ENCODE peak calls at places on chromosomes 12 and 14, in four cellular contexts. One of them, this sample, is unnamed.

GRCh38 chr14:103103461-103104388 is 9.2 kb downstream of the EXOC3L4 start:
- DNase-seq in WTC11: peak
- DNase-seq in A549: peak
- DNase-seq in K562: no peak
- DNase-seq in this sample: peak

GRCh38 chr14:41615011-41615595 is 8.4 kb downstream of the LRFN5 start:
- DNase-seq in WTC11: no peak
- DNase-seq in A549: no peak
- DNase-seq in K562: no peak
- DNase-seq in this sample: no peak

GRCh38 chr12:122688291-122688690 is 14.9 kb downstream of the HCAR2 start:
- DNase-seq in WTC11: no peak
- DNase-seq in A549: no peak
- DNase-seq in K562: no peak
- DNase-seq in this sample: no peak

GRCh38 chr12:54689034-54689372 is 40.8 kb upstream of the DCD start:
- DNase-seq in WTC11: no peak
- DNase-seq in A549: no peak
- DNase-seq in K562: no peak
- DNase-seq in this sample: no peak

GRCh38 chr14:65502676-65503124 is 90.2 kb downstream of the FUT8 start:
- DNase-seq in WTC11: no peak
- DNase-seq in A549: no peak
- DNase-seq in K562: no peak
- DNase-seq in this sample: no peak

GRCh38 chr12:41661141-41661540 is 473.0 kb downstream of the PDZRN4 start:
- DNase-seq in WTC11: no peak
- DNase-seq in A549: no peak
- DNase-seq in K562: no peak
- DNase-seq in this sample: no peak

GRCh38 chr14:24432259-24433131 is 2.7 kb downstream of the KHNYN start:
- DNase-seq in WTC11: no peak
- DNase-seq in A549: no peak
- DNase-seq in K562: no peak
- DNase-seq in this sample: no peak

GRCh38 chr12:67517181-67517887 is 131.2 kb upstream of the DYRK2 start:
- DNase-seq in WTC11: no peak
- DNase-seq in A549: peak
- DNase-seq in K562: peak
- DNase-seq in this sample: no peak

GRCh38 chr12:12510141-12510540 is 52.5 kb downstream of the DUSP16 start:
- DNase-seq in WTC11: no peak
- DNase-seq in A549: no peak
- DNase-seq in K562: no peak
- DNase-seq in this sample: no peak

GRCh38 chr12:52876371-52876770 is 27.6 kb upstream of the KRT78 start:
- DNase-seq in WTC11: no peak
- DNase-seq in A549: peak
- DNase-seq in K562: no peak
- DNase-seq in this sample: no peak

GRCh38 chr12:754238-754816 is 1.9 kb downstream of the WNK1 start:
- DNase-seq in WTC11: no peak
- DNase-seq in A549: peak
- DNase-seq in K562: peak
- DNase-seq in this sample: no peak

GRCh38 chr12:111430418-111431353 is 25.0 kb downstream of the SH2B3 start:
- DNase-seq in WTC11: no peak
- DNase-seq in A549: no peak
- DNase-seq in K562: no peak
- DNase-seq in this sample: no peak

GRCh38 chr12:219891-220352 is 6.0 kb upstream of the SLC6A12 start:
- DNase-seq in WTC11: peak
- DNase-seq in A549: peak
- DNase-seq in K562: peak
- DNase-seq in this sample: peak

GRCh38 chr12:128486951-128487350 is 220.0 kb downstream of the TMEM132C start:
- DNase-seq in WTC11: no peak
- DNase-seq in A549: no peak
- DNase-seq in K562: no peak
- DNase-seq in this sample: no peak

GRCh38 chr14:66435683-66436082 is 50.5 kb upstream of the CCDC196 start:
- DNase-seq in WTC11: no peak
- DNase-seq in A549: no peak
- DNase-seq in K562: no peak
- DNase-seq in this sample: no peak

GRCh38 chr14:73180385-73180805 is 44.1 kb downstream of the PSEN1 start:
- DNase-seq in WTC11: no peak
- DNase-seq in A549: peak
- DNase-seq in K562: no peak
- DNase-seq in this sample: peak

GRCh38 chr12:30515351-30515750 is 180.3 kb downstream of the IPO8 start:
- DNase-seq in WTC11: no peak
- DNase-seq in A549: peak
- DNase-seq in K562: no peak
- DNase-seq in this sample: peak

GRCh38 chr14:52314521-52315354 is 626 bp downstream of the PTGER2 start:
- DNase-seq in WTC11: peak
- DNase-seq in A549: no peak
- DNase-seq in K562: no peak
- DNase-seq in this sample: no peak

GRCh38 chr14:41607119-41607785 is 576 bp downstream of the LRFN5 start:
- DNase-seq in WTC11: peak
- DNase-seq in A549: no peak
- DNase-seq in K562: no peak
- DNase-seq in this sample: no peak

GRCh38 chr12:2944401-2945047 is 14.7 kb upstream of the TEAD4 start:
- DNase-seq in WTC11: peak
- DNase-seq in A549: peak
- DNase-seq in K562: peak
- DNase-seq in this sample: peak

GRCh38 chr14:50023671-50024490 is 92.5 kb downstream of the VCPKMT start:
- DNase-seq in WTC11: no peak
- DNase-seq in A549: peak
- DNase-seq in K562: no peak
- DNase-seq in this sample: no peak

GRCh38 chr12:10362828-10363664 is 26.8 kb downstream of the KLRK1 start:
- DNase-seq in WTC11: no peak
- DNase-seq in A549: no peak
- DNase-seq in K562: peak
- DNase-seq in this sample: no peak

DNA sequence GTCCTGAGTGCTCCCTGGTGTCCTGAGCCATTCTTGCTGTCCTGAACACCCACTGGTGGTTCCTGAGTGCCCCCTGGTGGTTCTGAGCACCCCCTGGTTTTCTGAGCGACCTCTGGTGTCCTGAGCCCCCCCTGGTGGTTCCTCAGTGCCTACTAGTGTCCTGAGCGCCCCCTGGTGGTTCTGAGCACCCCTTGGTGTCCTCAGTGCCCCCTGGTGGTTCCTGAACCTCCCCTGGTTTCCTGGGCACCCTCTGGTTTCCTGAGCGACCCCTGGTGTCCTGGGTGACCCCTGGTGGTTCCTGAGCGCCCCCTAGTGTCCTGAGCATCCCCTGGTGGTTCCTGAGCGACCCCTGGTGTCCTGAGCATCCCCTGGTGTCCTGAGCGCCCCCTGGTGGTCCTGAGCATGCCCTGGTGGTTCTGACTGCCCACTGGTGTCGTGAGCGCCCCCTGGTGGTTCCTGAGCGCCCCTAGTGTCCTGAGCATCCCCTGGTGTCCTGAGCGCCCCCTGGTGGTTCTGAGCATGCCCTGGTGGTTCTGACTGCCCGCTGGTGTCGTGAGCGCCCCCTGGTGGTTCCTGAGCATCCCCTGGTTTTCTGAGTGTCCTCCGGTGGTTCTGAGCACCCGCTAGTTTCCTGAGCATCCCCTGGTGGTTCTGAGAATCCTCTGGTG is 473.1 kb downstream of the TMEM121 start:
- DNase-seq in WTC11: peak
- DNase-seq in A549: peak
- DNase-seq in K562: peak
- DNase-seq in this sample: peak
- TF ChIP-seq ESRRA in WTC11: no peak
- TF ChIP-seq ESRRA in A549: no peak
- TF ChIP-seq ESRRA in K562: no peak
- TF ChIP-seq ESRRA in this sample: no peak

GRCh38 chr12:46371718-46372130 is 849 bp downstream of the SLC38A2 start:
- DNase-seq in WTC11: no peak
- DNase-seq in A549: peak
- DNase-seq in K562: peak
- DNase-seq in this sample: no peak
- TF ChIP-seq ESRRA in WTC11: no peak
- TF ChIP-seq ESRRA in A549: no peak
- TF ChIP-seq ESRRA in K562: no peak
- TF ChIP-seq ESRRA in this sample: no peak

DNA sequence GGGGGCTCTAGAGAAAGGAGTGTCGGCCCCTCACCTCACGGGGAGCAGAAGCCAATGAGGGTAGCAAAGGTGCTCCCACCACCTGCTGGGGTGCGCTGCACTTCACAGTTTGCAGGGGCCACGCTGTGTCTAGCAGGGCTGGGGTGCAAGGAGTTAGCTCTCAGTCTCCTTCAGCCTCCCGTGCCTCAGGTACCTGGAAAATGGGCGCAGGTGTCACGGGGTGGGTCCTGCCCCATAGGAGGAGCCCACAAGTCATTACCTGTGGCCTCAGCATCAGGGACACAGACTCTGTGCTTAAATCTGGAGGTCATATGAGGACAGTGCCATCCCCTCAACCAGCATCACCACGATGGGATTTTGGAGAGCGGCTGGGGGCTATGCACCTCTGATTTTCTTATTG is 326.7 kb downstream of the ADGRD1 start:
- DNase-seq in WTC11: no peak
- DNase-seq in A549: no peak
- DNase-seq in K562: no peak
- DNase-seq in this sample: no peak
- TF ChIP-seq ESRRA in WTC11: no peak
- TF ChIP-seq ESRRA in A549: no peak
- TF ChIP-seq ESRRA in K562: no peak
- TF ChIP-seq ESRRA in this sample: no peak

DNA sequence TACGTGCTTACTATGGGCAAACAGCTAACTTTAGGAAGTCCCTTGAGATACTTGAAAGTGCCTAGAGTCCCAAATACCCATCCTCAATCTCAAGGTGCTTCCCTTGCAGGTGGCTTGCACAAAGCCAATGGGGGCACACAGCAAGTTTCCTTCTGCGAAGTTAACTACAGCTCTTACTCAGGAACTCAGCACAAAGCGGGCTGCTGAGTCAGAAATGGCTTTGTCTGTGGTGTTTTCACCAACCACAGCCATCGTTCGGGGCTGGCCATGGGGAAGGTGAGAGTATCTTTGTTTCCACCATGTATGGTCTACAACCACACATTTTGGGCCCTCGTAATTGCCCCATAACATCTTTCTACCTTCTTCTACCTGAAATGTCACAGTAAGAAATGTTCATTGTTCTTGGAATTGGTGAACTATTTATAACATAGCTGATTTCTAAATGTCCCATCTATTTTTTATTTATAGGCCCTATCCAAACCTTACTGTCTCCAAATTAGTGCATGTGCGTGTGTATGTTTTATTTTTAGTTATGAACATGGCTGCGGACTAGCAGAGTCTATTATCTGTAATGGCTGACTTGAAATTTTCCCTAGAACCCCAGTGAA is 13.9 kb downstream of the MFAP5 start:
- DNase-seq in WTC11: no peak
- DNase-seq in A549: no peak
- DNase-seq in K562: no peak
- DNase-seq in this sample: no peak
- TF ChIP-seq ESRRA in WTC11: no peak
- TF ChIP-seq ESRRA in A549: no peak
- TF ChIP-seq ESRRA in K562: no peak
- TF ChIP-seq ESRRA in this sample: no peak

GRCh38 chr14:55841625-55842024 is 261.6 kb downstream of the KTN1 start:
- DNase-seq in WTC11: no peak
- DNase-seq in A549: no peak
- DNase-seq in K562: no peak
- DNase-seq in this sample: no peak
- TF ChIP-seq ESRRA in WTC11: no peak
- TF ChIP-seq ESRRA in A549: no peak
- TF ChIP-seq ESRRA in K562: no peak
- TF ChIP-seq ESRRA in this sample: no peak

DNA sequence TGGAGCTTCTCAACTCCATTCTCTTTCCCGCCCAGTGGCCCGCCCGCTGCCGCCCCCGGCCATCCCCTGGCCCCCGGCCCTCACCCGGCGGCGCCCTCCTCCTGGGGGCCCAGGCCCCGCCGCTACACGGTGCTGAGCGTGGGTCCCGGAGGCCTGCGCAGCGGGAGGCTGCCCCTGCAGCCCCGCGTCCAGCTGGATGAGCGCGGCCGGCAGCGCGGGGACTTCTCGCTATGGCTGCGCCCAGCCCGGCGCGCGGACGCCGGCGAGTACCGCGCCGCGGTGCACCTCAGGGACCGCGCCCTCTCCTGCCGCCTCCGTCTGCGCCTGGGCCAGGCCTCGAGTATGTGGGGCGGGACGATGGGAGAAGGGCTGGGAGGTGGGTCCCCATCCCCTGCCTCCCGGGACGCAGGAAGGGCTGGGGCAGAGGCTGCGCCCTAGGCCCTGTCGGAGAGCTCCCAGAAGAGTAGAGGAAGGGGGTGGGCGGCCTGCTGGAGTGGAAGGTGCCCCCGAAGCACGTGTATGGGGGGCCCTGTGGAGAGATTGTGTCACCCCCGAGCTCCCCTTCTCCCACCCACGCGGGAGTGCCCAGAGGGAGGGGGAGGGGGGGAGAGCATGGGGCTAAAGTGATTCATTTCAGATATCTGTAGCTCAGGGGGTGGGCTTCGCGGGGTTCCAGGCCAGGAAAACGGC is 1.5 kb downstream of the LAG3 start:
- DNase-seq in WTC11: peak
- DNase-seq in A549: no peak
- DNase-seq in K562: no peak
- DNase-seq in this sample: no peak
- TF ChIP-seq ESRRA in WTC11: no peak
- TF ChIP-seq ESRRA in A549: no peak
- TF ChIP-seq ESRRA in K562: no peak
- TF ChIP-seq ESRRA in this sample: no peak

DNA sequence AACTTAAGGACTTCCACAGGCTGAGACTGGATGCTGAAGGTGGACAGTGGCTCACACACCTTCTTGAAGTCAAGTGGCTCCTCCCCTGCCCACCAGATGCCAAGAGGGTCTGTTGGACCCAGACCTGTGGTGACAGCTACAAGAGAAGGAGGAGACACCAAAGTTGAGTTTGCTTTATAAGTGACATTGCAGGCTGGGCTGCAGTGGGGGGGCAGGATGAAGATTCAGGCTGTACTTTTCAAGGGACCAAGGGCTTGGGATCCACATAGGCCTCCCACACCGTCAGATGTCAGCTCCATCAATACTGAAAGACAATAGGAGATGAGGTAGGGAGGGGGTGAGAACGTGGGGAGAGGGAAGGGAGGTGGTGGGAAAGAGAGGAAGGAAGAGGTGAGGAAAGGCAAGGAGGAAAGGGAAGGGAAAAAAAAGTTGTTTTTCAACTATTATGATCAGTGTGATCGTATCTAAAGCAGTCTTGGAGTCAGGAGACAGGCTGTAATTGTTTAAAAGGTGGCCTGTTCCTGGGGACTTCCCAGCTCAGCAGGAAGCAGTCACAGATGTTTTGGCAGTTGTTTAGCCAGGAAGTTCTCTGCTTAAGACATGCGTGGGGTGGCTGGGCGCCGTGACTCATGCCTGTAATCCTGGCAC is 84.1 kb upstream of the RESF1 start:
- DNase-seq in WTC11: no peak
- DNase-seq in A549: peak
- DNase-seq in K562: peak
- DNase-seq in this sample: no peak
- TF ChIP-seq ESRRA in WTC11: no peak
- TF ChIP-seq ESRRA in A549: no peak
- TF ChIP-seq ESRRA in K562: no peak
- TF ChIP-seq ESRRA in this sample: no peak